ENCODE peak calls at places on chromosomes 2 and 18, in five cellular contexts. G is cardiac muscle cell, Y is endothelial cell, R is HCT116, O is foreskin fibroblast. Q is an unnamed sample.

GRCh38 chr2:232884549-232885263 is 14.6 kb downstream of the SNORC start:
- DNase-seq in G (no peak), R (no peak), O (no peak), Y (no peak), Q (no peak)

GRCh38 chr18:3402962-3403585 is 46.9 kb upstream of the TGIF1 start:
- DNase-seq in R (no peak), O (peak; percentile 20), Y (no peak), G (no peak), Q (no peak)

GRCh38 chr18:10926565-10927194 is 222.7 kb downstream of the PIEZO2 start:
- DNase-seq in Y (peak; percentile 11), O (peak; percentile 57), R (no peak), G (no peak), Q (no peak)

GRCh38 chr2:201228271-201228911 is 31.9 kb upstream of the CASP8 start:
- DNase-seq in O (no peak), R (no peak), G (no peak), Y (no peak), Q (no peak)

GRCh38 chr2:129812654-129813053 is 166.8 kb upstream of the RAB6C start:
- DNase-seq in R (no peak), O (no peak), G (no peak), Y (no peak), Q (no peak)

GRCh38 chr18:66894851-66895250 is 291.0 kb upstream of the CDH19 start:
- DNase-seq in Y (no peak), O (no peak), G (no peak), R (no peak), Q (peak; percentile 17)

GRCh38 chr2:100189395-100189794 is 47.0 kb upstream of the AFF3 start:
- DNase-seq in G (no peak), O (no peak), R (no peak), Y (no peak), Q (no peak)

GRCh38 chr2:237944302-237944701 is 22.5 kb upstream of the UBE2F start:
- DNase-seq in Y (no peak), R (peak; percentile 18), O (no peak), G (no peak), Q (no peak)

GRCh38 chr2:211931314-211931713 is 607.3 kb downstream of the ERBB4 start:
- DNase-seq in R (no peak), O (no peak), Y (no peak), G (no peak), Q (no peak)

GRCh38 chr2:11132036-11132671 is 23.1 kb upstream of the SLC66A3 start:
- DNase-seq in G (no peak), Y (no peak), R (no peak), O (no peak), Q (no peak)

GRCh38 chr2:219916761-219917160 is 289.3 kb downstream of the SLC4A3 start:
- DNase-seq in O (no peak), Y (no peak), G (no peak), R (no peak), Q (no peak)

GRCh38 chr18:61993831-61994230 is 101.0 kb upstream of the RNF152 start:
- DNase-seq in R (no peak), O (no peak), G (no peak), Y (no peak), Q (no peak)

GRCh38 chr18:79754022-79754761 is 43.5 kb upstream of the KCNG2 start:
- DNase-seq in Y (no peak), G (no peak), O (no peak), R (no peak), Q (no peak)

GRCh38 chr2:222360997-222361396 is 62.2 kb upstream of the PAX3 start:
- DNase-seq in O (no peak), Y (no peak), G (no peak), R (no peak), Q (no peak)

GRCh38 chr2:166017208-166017607 is 63.6 kb upstream of the TTC21B start:
- DNase-seq in G (no peak), Y (no peak), R (no peak), O (no peak), Q (no peak)

GRCh38 chr2:210593166-210593565 is 36.8 kb downstream of the CPS1 start:
- DNase-seq in R (no peak), Y (no peak), G (no peak), O (no peak), Q (no peak)

GRCh38 chr18:5424903-5425302 is 118.9 kb downstream of the EPB41L3 start:
- DNase-seq in R (no peak), O (peak; percentile 3), Y (peak; percentile 17), G (peak; percentile 43), Q (peak; percentile 26)

GRCh38 chr2:31000970-31001369 is 137.3 kb downstream of the GALNT14 start:
- DNase-seq in O (no peak), Y (no peak), G (peak; percentile 31), R (no peak), Q (no peak)

GRCh38 chr2:142825861-142826260 is 51.6 kb upstream of the KYNU start:
- DNase-seq in R (no peak), O (no peak), Y (no peak), G (no peak), Q (no peak)

GRCh38 chr2:12839339-12839738 is 122.6 kb downstream of the TRIB2 start:
- DNase-seq in G (no peak), O (no peak), Y (no peak), R (no peak), Q (no peak)

GRCh38 chr2:232584238-232584637 is 33.7 kb downstream of the EIF4E2 start:
- DNase-seq in G (no peak), Y (peak; percentile 43), R (no peak), O (no peak), Q (no peak)

GRCh38 chr2:145199052-145199451 is 679.1 kb upstream of the ZEB2 start:
- DNase-seq in R (no peak), Y (no peak), O (no peak), G (peak; percentile 21), Q (peak; percentile 39)

GRCh38 chr18:48340502-48340901 is 68.7 kb downstream of the ZBTB7C start:
- DNase-seq in O (no peak), R (no peak), Y (no peak), G (no peak), Q (peak; percentile 87)

GRCh38 chr2:16005819-16006536 is 65.6 kb downstream of the MYCN start:
- DNase-seq in G (no peak), Y (peak; percentile 14), O (no peak), R (peak; percentile 15), Q (peak; percentile 3)

GRCh38 chr2:8154270-8154669 is 527.6 kb upstream of the ID2 start:
- DNase-seq in O (no peak), R (no peak), Y (no peak), G (no peak), Q (no peak)

GRCh38 chr18:32287249-32287648 is 97.4 kb downstream of the MEP1B start:
- DNase-seq in Y (no peak), O (no peak), R (no peak), G (no peak), Q (no peak)

GRCh38 chr2:219759801-219760200 is 132.4 kb downstream of the SLC4A3 start:
- DNase-seq in Y (no peak), R (no peak), O (no peak), G (no peak), Q (no peak)

GRCh38 chr2:226446406-226447001 is 353.1 kb downstream of the IRS1 start:
- DNase-seq in G (peak; percentile 32), R (no peak), O (peak; percentile 59), Y (no peak), Q (no peak)

GRCh38 chr2:29613792-29614266 is 307.6 kb downstream of the ALK start:
- DNase-seq in R (no peak), G (peak; percentile 10), O (no peak), Y (no peak), Q (no peak)

GRCh38 chr2:194822097-194822496 is 834.9 kb upstream of the SLC39A10 start:
- DNase-seq in G (no peak), Y (no peak), R (no peak), O (no peak), Q (no peak)